ENCODE peak calls at places on chromosomes 7 and 10, in four cellular contexts. H is choroid plexus epithelial cell, J is neural crest cell, F is progenitor cell of endocrine pancreas. X is an unnamed sample.

GRCh38 chr7:27166475-27167169 is 1.3 kb upstream of the HOXA9 start:
- DNase-seq in H (no peak), J (no peak), F (no peak), X (no peak)

GRCh38 chr10:24958701-24959392 is 6.4 kb upstream of the PRTFDC1 start:
- DNase-seq in F (no peak), H (peak), J (no peak), X (peak)

GRCh38 chr10:107409517-107409916 is 245.0 kb upstream of the SORCS1 start:
- DNase-seq in H (peak), F (no peak), J (no peak), X (peak)

GRCh38 chr7:81094952-81095351 is 176.1 kb upstream of the SEMA3C start:
- DNase-seq in H (no peak), J (no peak), F (no peak), X (no peak)

GRCh38 chr7:127189074-127189473 is 63.7 kb downstream of the GRM8 start:
- DNase-seq in F (no peak), H (no peak), J (no peak), X (no peak)

GRCh38 chr7:104945599-104945956 is 68.4 kb upstream of the KMT2E start:
- DNase-seq in F (no peak), J (no peak), H (no peak), X (no peak)

GRCh38 chr10:10662720-10663467 is 354.8 kb upstream of the CELF2 start:
- DNase-seq in J (peak), F (no peak), H (peak), X (no peak)

GRCh38 chr10:17848646-17849045 is 39.5 kb downstream of the MRC1 start:
- DNase-seq in F (no peak), H (no peak), J (no peak), X (no peak)

GRCh38 chr7:142603870-142604448 is 145.3 kb upstream of the PRSS1 start:
- DNase-seq in J (peak), F (peak), H (peak), X (peak)

GRCh38 chr7:42661312-42661711 is 250.6 kb downstream of the C7orf25 start:
- DNase-seq in H (peak), J (no peak), F (no peak), X (peak)

GRCh38 chr7:143494622-143495021 is 16.9 kb downstream of the TAS2R41 start:
- DNase-seq in H (peak), F (no peak), J (no peak), X (no peak)

GRCh38 chr7:23938937-23939552 is 229.0 kb downstream of the STK31 start:
- DNase-seq in H (peak), F (peak), J (peak), X (peak)

GRCh38 chr10:29947701-29948060 is 111.7 kb downstream of the JCAD start:
- DNase-seq in F (no peak), H (no peak), J (no peak), X (peak)

GRCh38 chr7:129821476-129821875 is 131.3 kb downstream of the UBE2H start:
- DNase-seq in J (no peak), F (no peak), H (no peak), X (no peak)

GRCh38 chr7:67551027-67551426 is 554.4 kb downstream of the TYW1 start:
- DNase-seq in H (no peak), J (no peak), F (no peak), X (no peak)

GRCh38 chr10:110827410-110827809 is 44.3 kb upstream of the PDCD4 start:
- DNase-seq in J (no peak), F (no peak), H (peak), X (peak)

GRCh38 chr10:13759167-13759566 is 172.4 kb downstream of the PRPF18 start:
- DNase-seq in J (no peak), H (no peak), F (peak), X (no peak)

GRCh38 chr10:76543655-76544054 is 1094.0 kb downstream of the KCNMA1 start:
- DNase-seq in F (no peak), H (peak), J (no peak), X (peak)

DNA sequence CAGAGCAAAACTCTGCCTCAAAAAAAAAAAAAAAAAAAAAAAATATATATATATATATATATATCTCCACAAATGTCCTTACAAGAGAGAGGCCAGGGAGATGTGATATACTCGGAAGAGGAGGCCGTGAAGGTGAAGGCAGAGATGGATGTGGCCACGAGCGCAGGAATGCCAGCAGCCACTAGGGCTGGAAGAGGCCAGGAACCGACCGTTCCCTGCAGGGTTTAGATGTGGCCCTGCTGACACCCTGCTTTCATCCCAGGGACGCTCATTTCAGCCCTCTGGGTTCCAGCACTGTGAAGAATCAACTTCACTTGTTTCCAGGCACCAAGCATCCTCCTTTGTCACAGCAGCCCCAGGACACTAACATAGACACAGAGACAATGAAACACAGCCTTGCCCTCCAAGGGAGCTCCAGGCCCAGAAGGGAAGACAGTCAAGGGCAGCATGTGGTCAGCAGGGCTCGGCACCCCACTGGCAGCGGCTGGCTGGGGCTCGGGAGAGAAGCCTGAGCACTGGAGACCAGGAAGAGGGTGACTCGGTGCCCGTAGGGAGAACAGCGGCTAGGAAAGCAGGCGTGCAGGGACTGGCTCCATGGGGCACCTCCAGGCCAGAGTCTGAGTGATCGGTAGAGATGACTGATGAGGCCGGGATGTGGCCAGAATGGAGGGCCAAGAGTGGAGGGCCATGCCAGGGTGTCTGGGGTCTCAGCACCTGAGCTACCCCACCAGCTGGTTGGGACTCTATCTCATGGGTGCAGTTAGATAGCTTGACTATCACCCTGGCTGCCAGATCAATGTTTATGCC is 7.6 kb downstream of the WDR86 start:
- DNase-seq in F (no peak), J (no peak), H (no peak), X (no peak)
- TF ChIP-seq CTCF in F (no peak), J (no peak), H (peak), X (no peak)

GRCh38 chr10:43437141-43437860 is 390 bp downstream of the ZNF487 start:
- DNase-seq in H (peak), J (no peak), F (no peak), X (no peak)

GRCh38 chr10:43440782-43441134 is 3.8 kb downstream of the ZNF487 start:
- DNase-seq in J (no peak), H (no peak), F (no peak), X (no peak)

GRCh38 chr10:43436291-43437140 is at the start of gene ZNF487:
- DNase-seq in J (peak), H (peak), F (peak), X (peak)
- TF ChIP-seq CTCF in J (no peak), H (peak), F (peak), X (no peak)

DNA sequence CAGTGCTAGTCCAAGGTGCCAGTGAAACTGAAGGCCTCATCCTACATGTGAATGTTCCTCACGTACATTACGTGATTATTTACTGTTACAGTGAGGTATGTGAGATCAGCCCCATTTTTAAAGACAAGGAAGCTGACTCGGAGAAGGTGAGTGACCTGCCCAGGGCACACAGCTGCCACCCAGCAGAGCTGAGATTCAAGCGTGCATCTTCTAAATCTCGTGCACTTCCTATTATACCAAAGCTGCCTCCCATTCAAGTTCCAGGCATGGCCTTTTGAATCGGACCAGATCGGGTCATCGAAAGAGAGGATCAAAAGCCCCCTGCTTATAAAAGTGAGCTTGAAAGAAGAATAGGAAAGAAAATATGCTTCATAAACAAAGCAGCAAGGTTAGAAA is 59.2 kb downstream of the FAM171A1 start:
- DNase-seq in J (no peak), F (no peak), H (no peak), X (no peak)
- TF ChIP-seq CTCF in J (no peak), F (no peak), H (no peak), X (no peak)

DNA sequence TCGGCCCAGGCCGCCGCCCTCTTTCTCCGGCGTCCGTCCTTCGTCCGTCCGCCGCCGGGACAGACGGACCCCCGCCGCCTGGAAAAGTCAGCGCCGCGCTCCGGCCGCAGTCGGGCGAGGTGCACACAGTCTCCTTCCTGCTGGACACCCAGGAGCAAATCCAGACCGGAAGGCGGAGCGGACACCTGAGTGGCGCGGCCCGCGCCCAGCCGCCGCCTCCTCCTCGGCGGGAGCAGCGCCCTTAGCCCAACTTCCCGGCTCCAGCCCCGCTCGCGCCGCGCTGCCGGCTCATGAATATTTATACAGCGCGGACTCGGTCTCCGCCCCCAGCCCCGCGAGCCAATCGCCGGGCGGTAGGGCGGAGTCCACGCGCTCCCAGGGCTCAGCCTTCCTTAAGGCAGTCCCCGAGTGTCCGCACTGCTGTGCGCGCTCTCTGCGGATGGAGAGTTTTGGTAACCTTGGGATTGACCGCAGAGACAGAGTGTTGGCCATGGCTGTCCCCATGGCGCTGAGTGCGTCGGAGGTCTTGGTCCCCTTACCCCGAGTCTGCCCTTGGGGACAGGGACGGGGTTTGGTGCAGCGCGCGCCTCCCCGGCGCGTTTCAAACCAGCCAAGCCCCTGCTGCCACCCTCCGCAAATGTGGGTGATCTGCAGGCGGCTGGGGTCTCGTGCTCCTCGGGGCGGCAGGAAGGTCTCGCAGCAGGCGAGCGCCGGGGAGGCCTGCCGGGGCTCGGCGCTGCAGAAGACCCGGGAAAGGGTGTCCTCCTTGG is at the start of gene FZD8:
- DNase-seq in F (peak), J (peak), H (peak), X (peak)
- TF ChIP-seq CTCF in F (peak), J (peak), H (peak), X (no peak)

GRCh38 chr10:123999956-124000615 is 93.3 kb downstream of the CHST15 start:
- DNase-seq in J (no peak), F (no peak), H (no peak), X (no peak)

GRCh38 chr10:124000792-124001201 is 92.6 kb downstream of the CHST15 start:
- DNase-seq in H (no peak), F (no peak), J (no peak), X (peak)

GRCh38 chr10:123998197-123999141 is 94.9 kb downstream of the CHST15 start:
- DNase-seq in J (no peak), H (no peak), F (no peak), X (no peak)

GRCh38 chr10:123997486-123998196 is 95.8 kb downstream of the CHST15 start:
- DNase-seq in J (no peak), F (no peak), H (peak), X (peak)

GRCh38 chr10:123999261-123999660 is 94.1 kb downstream of the CHST15 start:
- DNase-seq in F (no peak), J (no peak), H (no peak), X (no peak)
- TF ChIP-seq CTCF in F (no peak), J (no peak), H (peak), X (no peak)